ENCODE peak calls at places on chromosomes 16 and 17, in six cellular contexts. I, U, W, A, K and V are unnamed samples.

GRCh38 chr17:43755389-43755875 is 3.2 kb downstream of the SOST start:
- DNase-seq in U (no peak), A (peak), W (peak), I (no peak), K (no peak), V (no peak)

GRCh38 chr16:3465301-3465700 is 21.8 kb downstream of the NAA60 start:
- DNase-seq in I (no peak), W (no peak), U (no peak), K (no peak), A (no peak), V (no peak)

GRCh38 chr16:77213542-77214108 is 14.4 kb downstream of the SYCE1L start:
- DNase-seq in A (no peak), K (peak), W (peak), U (no peak), I (no peak), V (no peak)

GRCh38 chr16:11609474-11610120 is 22.9 kb upstream of the LITAF start:
- DNase-seq in A (no peak), K (no peak), U (no peak), I (no peak), W (no peak), V (no peak)

GRCh38 chr17:1593630-1593931 is 31.0 kb upstream of the PITPNA start:
- DNase-seq in W (no peak), I (no peak), K (no peak), A (no peak), U (no peak), V (no peak)

GRCh38 chr17:82287013-82287848 is 13.7 kb upstream of the CSNK1D start:
- DNase-seq in I (no peak), W (no peak), U (no peak), A (no peak), K (no peak), V (no peak)

GRCh38 chr17:41793749-41794602 is 7.5 kb upstream of the JUP start:
- DNase-seq in K (no peak), W (no peak), I (no peak), U (no peak), A (peak), V (no peak)

GRCh38 chr17:66625321-66625767 is 209.6 kb upstream of the CACNG5 start:
- DNase-seq in K (peak), A (peak), U (peak), I (peak), W (peak), V (peak)

GRCh38 chr17:35243459-35244204 is 760 bp downstream of the SLFN5 start:
- DNase-seq in U (peak), K (no peak), A (peak), I (peak), W (peak), V (peak)

GRCh38 chr17:41627316-41628072 is 3.1 kb upstream of the KRT17 start:
- DNase-seq in A (peak), W (no peak), U (no peak), I (no peak), K (no peak), V (no peak)

GRCh38 chr17:45346255-45347015 is 29.6 kb upstream of the MAP3K14 start:
- DNase-seq in I (no peak), A (no peak), U (no peak), W (no peak), K (no peak), V (no peak)

GRCh38 chr17:38671939-38672720 is 2.6 kb downstream of the EPOP start:
- DNase-seq in W (no peak), U (no peak), I (no peak), K (no peak), A (peak), V (no peak)

GRCh38 chr16:58040496-58040846 is 14.9 kb downstream of the MMP15 start:
- DNase-seq in A (no peak), W (no peak), U (peak), I (no peak), K (no peak), V (no peak)

GRCh38 chr17:835263-835662 is 53.1 kb downstream of the MRM3 start:
- DNase-seq in A (peak), U (no peak), K (no peak), I (no peak), W (peak), V (no peak)

GRCh38 chr17:3845361-3845753 is 689 bp downstream of the NCBP3 start:
- DNase-seq in K (no peak), I (peak), A (no peak), W (no peak), U (no peak), V (peak)

GRCh38 chr17:31318298-31319190 is 2.9 kb downstream of the EVI2A start:
- DNase-seq in W (no peak), K (no peak), A (peak), U (no peak), I (peak), V (peak)

GRCh38 chr17:39239640-39240314 is 14.0 kb upstream of the STAC2 start:
- DNase-seq in U (peak), W (peak), I (peak), A (peak), K (peak), V (peak)

GRCh38 chr17:42346473-42346872 is 41.8 kb downstream of the STAT3 start:
- DNase-seq in I (no peak), K (no peak), W (no peak), A (no peak), U (no peak), V (no peak)

GRCh38 chr17:55482591-55483389 is 28.5 kb downstream of the SMIM36 start:
- DNase-seq in I (no peak), W (no peak), K (no peak), U (no peak), A (no peak), V (no peak)

GRCh38 chr17:56834380-56835258 is 668 bp downstream of the DGKE start:
- DNase-seq in U (peak), I (peak), A (peak), W (peak), K (no peak), V (peak)

GRCh38 chr17:17580662-17581470 is 10.6 kb downstream of the PEMT start:
- DNase-seq in W (peak), K (no peak), U (no peak), A (no peak), I (no peak), V (no peak)

GRCh38 chr17:44607836-44608690 is 48.2 kb upstream of the MEIOC start:
- DNase-seq in W (no peak), I (no peak), K (no peak), A (peak), U (peak), V (no peak)

GRCh38 chr17:9021158-9021984 is at the start of gene NTN1:
- DNase-seq in W (peak), A (peak), I (peak), U (peak), K (no peak), V (peak)

GRCh38 chr17:14813649-14814048 is 451.5 kb downstream of the PMP22 start:
- DNase-seq in W (peak), A (peak), I (peak), K (no peak), U (peak), V (no peak)

GRCh38 chr16:11669380-11670146 is 1.3 kb downstream of the SNN start:
- DNase-seq in W (no peak), A (peak), U (no peak), I (peak), K (no peak), V (no peak)

GRCh38 chr16:70644763-70645597 is 1.4 kb upstream of the IL34 start:
- DNase-seq in U (peak), I (peak), K (no peak), W (no peak), A (peak), V (no peak)

GRCh38 chr17:1071103-1071825 is 74.3 kb downstream of the TIMM22 start:
- DNase-seq in U (peak), K (no peak), I (no peak), W (no peak), A (no peak), V (no peak)

GRCh38 chr16:89576173-89577054 is 856 bp downstream of the CPNE7 start:
- DNase-seq in A (peak), W (no peak), U (no peak), I (no peak), K (no peak), V (no peak)

GRCh38 chr16:57141822-57142631 is 43.8 kb downstream of the PSME3IP1 start:
- DNase-seq in I (peak), U (peak), W (no peak), K (no peak), A (no peak), V (no peak)

GRCh38 chr17:32015245-32016013 is 8.2 kb downstream of the LRRC37B start:
- DNase-seq in I (no peak), U (no peak), K (no peak), A (no peak), W (peak), V (no peak)

GRCh38 chr17:59893617-59894100 is 738 bp downstream of the RPS6KB1 start:
- DNase-seq in K (no peak), A (peak), W (peak), I (peak), U (peak), V (peak)

GRCh38 chr17:12979826-12980500 is 37.9 kb downstream of the ELAC2 start:
- DNase-seq in A (no peak), U (no peak), K (no peak), I (no peak), W (no peak), V (no peak)

GRCh38 chr17:78046923-78047322 is 81.6 kb downstream of the TMC6 start:
- DNase-seq in W (peak), I (no peak), A (no peak), K (no peak), U (no peak), V (no peak)

GRCh38 chr17:78053777-78054468 is 74.6 kb downstream of the TMC6 start:
- DNase-seq in I (no peak), U (no peak), W (peak), K (no peak), A (no peak), V (no peak)

GRCh38 chr17:78048346-78049292 is 79.9 kb downstream of the TMC6 start:
- DNase-seq in W (no peak), A (no peak), I (no peak), K (no peak), U (no peak), V (no peak)

GRCh38 chr17:78049609-78050008 is 78.9 kb downstream of the TMC6 start:
- DNase-seq in A (no peak), W (no peak), K (no peak), I (no peak), U (no peak), V (no peak)

GRCh38 chr17:78051186-78051972 is 77.2 kb downstream of the TMC6 start:
- DNase-seq in K (no peak), U (no peak), A (no peak), I (no peak), W (no peak), V (no peak)
- H3K4me2 ChIP-seq in K (no peak), U (no peak), A (no peak), I (no peak), W (no peak), V (no peak)

DNA sequence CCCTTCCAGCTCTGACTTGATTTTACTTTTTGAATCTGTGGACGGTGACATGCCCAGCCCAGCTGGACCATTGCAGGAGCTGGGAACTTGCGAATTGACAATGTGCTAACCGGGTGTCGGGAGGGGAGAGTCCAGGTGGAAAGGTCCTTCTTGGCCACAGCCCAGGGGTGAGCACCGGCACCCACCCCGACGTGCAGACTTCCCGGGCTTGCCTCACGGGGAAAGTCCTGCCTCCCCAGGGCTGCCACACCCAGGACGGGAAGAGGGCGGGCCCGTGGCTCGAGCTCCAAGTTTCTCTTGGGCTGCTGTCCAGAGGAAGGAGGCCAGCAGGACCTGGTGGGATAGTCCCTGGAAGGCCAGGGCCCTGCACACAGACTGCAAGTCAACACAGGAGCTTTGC is 17.7 kb downstream of the CARD14 start:
- DNase-seq in I (no peak), W (peak), A (no peak), K (no peak), U (no peak), V (no peak)
- TF ChIP-seq EZH2phosphoT487 in I (no peak), W (no peak), A (no peak), K (no peak), U (no peak), V (no peak)

DNA sequence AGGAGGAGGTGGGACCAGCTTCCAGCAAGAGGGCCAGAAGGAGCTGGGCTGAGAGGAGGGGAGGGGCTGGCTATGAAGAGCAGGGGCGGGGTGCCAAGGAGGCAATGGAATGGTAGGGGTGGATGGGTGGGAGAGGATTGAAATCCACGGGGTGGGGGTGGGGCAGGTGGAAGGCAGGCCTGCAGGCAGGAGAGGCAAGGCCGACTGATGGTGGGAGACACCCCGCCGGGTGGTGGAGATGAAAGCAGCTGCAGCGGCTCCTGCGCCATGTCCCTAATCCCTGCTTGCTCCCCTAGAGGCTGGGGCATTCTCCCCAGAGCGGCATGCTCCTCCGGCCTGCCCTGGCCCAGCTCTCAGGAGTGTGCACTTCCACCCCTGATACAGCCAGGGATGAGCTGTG is 27.8 kb upstream of the TAC4 start:
- DNase-seq in I (no peak), K (no peak), W (no peak), U (no peak), A (peak), V (no peak)
- H3K4me2 ChIP-seq in I (no peak), K (no peak), W (no peak), U (no peak), A (peak), V (no peak)

DNA sequence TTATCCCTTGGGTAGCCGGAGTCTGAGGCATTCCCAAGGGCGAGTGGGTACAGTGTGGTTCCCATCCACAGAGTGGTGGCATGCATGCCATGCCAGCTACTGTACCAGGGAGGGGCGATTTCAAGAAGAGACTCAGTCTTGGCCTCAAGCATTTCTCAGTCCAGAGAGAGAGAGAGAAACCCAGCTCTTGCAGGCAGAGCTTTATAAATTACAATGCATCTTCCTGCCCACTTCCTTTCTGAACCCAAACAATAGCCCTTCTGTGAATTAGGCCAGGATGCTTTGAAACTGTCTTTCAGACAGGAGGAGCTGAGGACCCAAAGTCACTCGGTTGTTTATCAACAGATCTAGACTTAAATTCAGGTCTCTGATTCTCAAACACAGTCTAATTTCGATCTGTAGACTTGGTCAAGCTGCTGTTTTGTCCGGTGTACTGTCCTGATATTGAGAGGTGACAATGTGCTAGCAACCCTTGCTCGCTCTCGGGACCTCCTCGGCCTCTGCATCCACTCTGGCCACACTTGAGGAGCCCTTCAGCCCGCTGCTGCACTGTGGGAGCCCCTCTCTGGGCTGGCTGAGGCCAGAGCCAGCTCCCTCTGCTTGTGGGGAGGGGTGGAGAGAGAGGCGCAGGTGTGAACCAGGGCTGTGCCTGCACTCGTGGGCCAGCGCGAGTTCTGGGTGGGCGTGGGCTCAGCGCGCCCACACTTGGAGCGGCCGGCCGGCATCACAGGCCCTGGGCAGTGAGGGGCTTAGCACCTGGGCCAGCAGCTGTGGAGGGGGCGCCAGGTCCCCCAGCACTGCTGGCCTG is 408.0 kb downstream of the UTP18 start:
- DNase-seq in U (no peak), W (no peak), K (no peak), I (no peak), A (no peak), V (peak)
- TF ChIP-seq EZH2phosphoT487 in U (no peak), W (no peak), K (no peak), I (no peak), A (no peak), V (no peak)

GRCh38 chr16:86002178-86002577 is 103.2 kb downstream of the IRF8 start:
- DNase-seq in A (no peak), K (no peak), W (no peak), U (no peak), I (peak), V (no peak)
- H3K4me2 ChIP-seq in A (no peak), K (no peak), W (no peak), U (no peak), I (peak), V (no peak)